ENCODE peak calls at places on chromosomes 12 and 14, in seven cellular contexts. One of them, this sample, is unnamed.

GRCh38 chr12:48717252-48717695 is 767 bp upstream of the CCNT1 start:
- DNase-seq in HTR-8/SVneo: no peak
- DNase-seq in GM12891: peak; percentile 28
- DNase-seq in amniotic epithelial cell: no peak
- DNase-seq in Right ventricle myocardium superior: no peak
- DNase-seq in pancreas: no peak
- DNase-seq in retinal pigment epithelial cell: no peak
- DNase-seq in this sample: no peak

GRCh38 chr14:64715628-64716412 is 11.6 kb downstream of the PLEKHG3 start:
- DNase-seq in pancreas: peak; percentile 61
- DNase-seq in amniotic epithelial cell: no peak
- DNase-seq in retinal pigment epithelial cell: no peak
- DNase-seq in HTR-8/SVneo: no peak
- DNase-seq in Right ventricle myocardium superior: no peak
- DNase-seq in GM12891: no peak
- DNase-seq in this sample: peak; percentile 18

GRCh38 chr14:78946949-78947348 is 776.8 kb downstream of the NRXN3 start:
- DNase-seq in pancreas: no peak
- DNase-seq in Right ventricle myocardium superior: no peak
- DNase-seq in HTR-8/SVneo: no peak
- DNase-seq in amniotic epithelial cell: no peak
- DNase-seq in retinal pigment epithelial cell: no peak
- DNase-seq in GM12891: no peak
- DNase-seq in this sample: no peak

GRCh38 chr14:59305231-59305630 is 116.8 kb downstream of the DAAM1 start:
- DNase-seq in pancreas: no peak
- DNase-seq in Right ventricle myocardium superior: no peak
- DNase-seq in HTR-8/SVneo: no peak
- DNase-seq in GM12891: no peak
- DNase-seq in retinal pigment epithelial cell: no peak
- DNase-seq in amniotic epithelial cell: no peak
- DNase-seq in this sample: no peak

GRCh38 chr12:56157201-56158028 is 744 bp upstream of the MYL6 start:
- DNase-seq in retinal pigment epithelial cell: peak; percentile 34
- DNase-seq in GM12891: peak; percentile 64
- DNase-seq in amniotic epithelial cell: peak; percentile 72
- DNase-seq in HTR-8/SVneo: peak; percentile 74
- DNase-seq in Right ventricle myocardium superior: peak; percentile 83
- DNase-seq in pancreas: peak; percentile 84
- DNase-seq in this sample: peak; percentile 94

GRCh38 chr14:81589381-81590065 is 55.9 kb upstream of the SEL1L start:
- DNase-seq in amniotic epithelial cell: no peak
- DNase-seq in Right ventricle myocardium superior: no peak
- DNase-seq in retinal pigment epithelial cell: no peak
- DNase-seq in pancreas: no peak
- DNase-seq in GM12891: no peak
- DNase-seq in HTR-8/SVneo: no peak
- DNase-seq in this sample: no peak

GRCh38 chr14:104470588-104470987 is 109.0 kb upstream of the C14orf180 start:
- DNase-seq in GM12891: no peak
- DNase-seq in Right ventricle myocardium superior: no peak
- DNase-seq in retinal pigment epithelial cell: no peak
- DNase-seq in HTR-8/SVneo: no peak
- DNase-seq in amniotic epithelial cell: no peak
- DNase-seq in pancreas: no peak
- DNase-seq in this sample: no peak

GRCh38 chr12:127280393-127281275 is 986.3 kb upstream of the TMEM132C start:
- DNase-seq in HTR-8/SVneo: no peak
- DNase-seq in retinal pigment epithelial cell: no peak
- DNase-seq in GM12891: peak; percentile 60
- DNase-seq in pancreas: peak; percentile 61
- DNase-seq in Right ventricle myocardium superior: peak; percentile 63
- DNase-seq in amniotic epithelial cell: no peak
- DNase-seq in this sample: no peak

GRCh38 chr12:105315130-105315529 is 15.4 kb upstream of the C12orf75 start:
- DNase-seq in pancreas: no peak
- DNase-seq in amniotic epithelial cell: no peak
- DNase-seq in GM12891: no peak
- DNase-seq in retinal pigment epithelial cell: no peak
- DNase-seq in Right ventricle myocardium superior: no peak
- DNase-seq in HTR-8/SVneo: no peak
- DNase-seq in this sample: no peak

GRCh38 chr12:53676715-53677611 is 1.1 kb upstream of the ATP5MC2 start:
- DNase-seq in Right ventricle myocardium superior: peak; percentile 64
- DNase-seq in pancreas: no peak
- DNase-seq in GM12891: peak; percentile 25
- DNase-seq in HTR-8/SVneo: no peak
- DNase-seq in retinal pigment epithelial cell: no peak
- DNase-seq in amniotic epithelial cell: peak; percentile 56
- DNase-seq in this sample: peak; percentile 52

GRCh38 chr12:75554556-75554880 is 43.1 kb upstream of the KRR1 start:
- DNase-seq in pancreas: no peak
- DNase-seq in HTR-8/SVneo: no peak
- DNase-seq in retinal pigment epithelial cell: no peak
- DNase-seq in amniotic epithelial cell: peak; percentile 17
- DNase-seq in GM12891: no peak
- DNase-seq in Right ventricle myocardium superior: no peak
- DNase-seq in this sample: no peak

GRCh38 chr12:32107376-32108267 is 975 bp downstream of the BICD1 start:
- DNase-seq in pancreas: peak; percentile 8
- DNase-seq in GM12891: no peak
- DNase-seq in amniotic epithelial cell: peak; percentile 78
- DNase-seq in Right ventricle myocardium superior: no peak
- DNase-seq in HTR-8/SVneo: no peak
- DNase-seq in retinal pigment epithelial cell: no peak
- DNase-seq in this sample: no peak

GRCh38 chr12:96516472-96517417 is 27.4 kb downstream of the CFAP54 start:
- DNase-seq in HTR-8/SVneo: peak; percentile 62
- DNase-seq in amniotic epithelial cell: peak; percentile 74
- DNase-seq in retinal pigment epithelial cell: no peak
- DNase-seq in GM12891: peak; percentile 27
- DNase-seq in Right ventricle myocardium superior: peak; percentile 83
- DNase-seq in pancreas: peak; percentile 64
- DNase-seq in this sample: peak; percentile 51

GRCh38 chr14:29175706-29176105 is 409.1 kb downstream of the FOXG1 start:
- DNase-seq in GM12891: no peak
- DNase-seq in amniotic epithelial cell: no peak
- DNase-seq in retinal pigment epithelial cell: no peak
- DNase-seq in HTR-8/SVneo: no peak
- DNase-seq in pancreas: no peak
- DNase-seq in Right ventricle myocardium superior: no peak
- DNase-seq in this sample: no peak

GRCh38 chr12:31906581-31907286 is 52.5 kb upstream of the RESF1 start:
- DNase-seq in HTR-8/SVneo: no peak
- DNase-seq in GM12891: no peak
- DNase-seq in pancreas: no peak
- DNase-seq in retinal pigment epithelial cell: no peak
- DNase-seq in amniotic epithelial cell: peak; percentile 47
- DNase-seq in Right ventricle myocardium superior: no peak
- DNase-seq in this sample: no peak

GRCh38 chr12:113271853-113272561 is 50.7 kb downstream of the TPCN1 start:
- DNase-seq in retinal pigment epithelial cell: peak; percentile 64
- DNase-seq in pancreas: peak; percentile 84
- DNase-seq in amniotic epithelial cell: peak; percentile 88
- DNase-seq in Right ventricle myocardium superior: peak; percentile 91
- DNase-seq in GM12891: no peak
- DNase-seq in HTR-8/SVneo: peak; percentile 71
- DNase-seq in this sample: no peak

GRCh38 chr12:30694971-30695326 is 720 bp downstream of the IPO8 start:
- DNase-seq in retinal pigment epithelial cell: peak; percentile 26
- DNase-seq in Right ventricle myocardium superior: peak; percentile 52
- DNase-seq in amniotic epithelial cell: peak; percentile 41
- DNase-seq in pancreas: peak; percentile 65
- DNase-seq in GM12891: no peak
- DNase-seq in HTR-8/SVneo: peak; percentile 35
- DNase-seq in this sample: peak; percentile 65

GRCh38 chr12:30136661-30137060 is 352.9 kb upstream of the TMTC1 start:
- DNase-seq in retinal pigment epithelial cell: no peak
- DNase-seq in HTR-8/SVneo: no peak
- DNase-seq in GM12891: no peak
- DNase-seq in amniotic epithelial cell: no peak
- DNase-seq in Right ventricle myocardium superior: no peak
- DNase-seq in pancreas: no peak
- DNase-seq in this sample: no peak

GRCh38 chr14:55281316-55281839 is 10.2 kb downstream of the FBXO34 start:
- DNase-seq in amniotic epithelial cell: no peak
- DNase-seq in retinal pigment epithelial cell: no peak
- DNase-seq in HTR-8/SVneo: no peak
- DNase-seq in Right ventricle myocardium superior: no peak
- DNase-seq in pancreas: no peak
- DNase-seq in GM12891: no peak
- DNase-seq in this sample: no peak

GRCh38 chr12:21613931-21614330 is 9.3 kb upstream of the GYS2 start:
- DNase-seq in pancreas: no peak
- DNase-seq in GM12891: no peak
- DNase-seq in amniotic epithelial cell: peak; percentile 59
- DNase-seq in Right ventricle myocardium superior: no peak
- DNase-seq in HTR-8/SVneo: no peak
- DNase-seq in retinal pigment epithelial cell: no peak
- DNase-seq in this sample: no peak

GRCh38 chr12:76696186-76696585 is 67.7 kb upstream of the ZDHHC17 start:
- DNase-seq in retinal pigment epithelial cell: no peak
- DNase-seq in Right ventricle myocardium superior: no peak
- DNase-seq in pancreas: no peak
- DNase-seq in HTR-8/SVneo: no peak
- DNase-seq in amniotic epithelial cell: no peak
- DNase-seq in GM12891: no peak
- DNase-seq in this sample: no peak

GRCh38 chr14:88630565-88630964 is 67.7 kb downstream of the ZC3H14 start:
- DNase-seq in retinal pigment epithelial cell: peak; percentile 7
- DNase-seq in HTR-8/SVneo: no peak
- DNase-seq in GM12891: no peak
- DNase-seq in pancreas: no peak
- DNase-seq in Right ventricle myocardium superior: no peak
- DNase-seq in amniotic epithelial cell: peak; percentile 94
- DNase-seq in this sample: no peak

GRCh38 chr12:47771304-47771703 is 1.7 kb upstream of the SLC48A1 start:
- DNase-seq in GM12891: no peak
- DNase-seq in retinal pigment epithelial cell: no peak
- DNase-seq in Right ventricle myocardium superior: no peak
- DNase-seq in pancreas: no peak
- DNase-seq in HTR-8/SVneo: no peak
- DNase-seq in amniotic epithelial cell: no peak
- DNase-seq in this sample: no peak

GRCh38 chr12:44640831-44641230 is 235.3 kb downstream of the NELL2 start:
- DNase-seq in pancreas: no peak
- DNase-seq in Right ventricle myocardium superior: no peak
- DNase-seq in amniotic epithelial cell: no peak
- DNase-seq in HTR-8/SVneo: no peak
- DNase-seq in GM12891: no peak
- DNase-seq in retinal pigment epithelial cell: no peak
- DNase-seq in this sample: no peak

GRCh38 chr14:35875296-35875695 is 49.2 kb downstream of the BRMS1L start:
- DNase-seq in GM12891: no peak
- DNase-seq in pancreas: no peak
- DNase-seq in Right ventricle myocardium superior: no peak
- DNase-seq in HTR-8/SVneo: no peak
- DNase-seq in retinal pigment epithelial cell: no peak
- DNase-seq in amniotic epithelial cell: peak; percentile 51
- DNase-seq in this sample: no peak

GRCh38 chr12:128944956-128945355 is 91.7 kb downstream of the GLT1D1 start:
- DNase-seq in amniotic epithelial cell: no peak
- DNase-seq in GM12891: no peak
- DNase-seq in HTR-8/SVneo: no peak
- DNase-seq in retinal pigment epithelial cell: no peak
- DNase-seq in Right ventricle myocardium superior: no peak
- DNase-seq in pancreas: no peak
- DNase-seq in this sample: no peak

GRCh38 chr12:45357547-45358417 is 141.9 kb downstream of the ANO6 start:
- DNase-seq in retinal pigment epithelial cell: no peak
- DNase-seq in pancreas: no peak
- DNase-seq in Right ventricle myocardium superior: no peak
- DNase-seq in HTR-8/SVneo: no peak
- DNase-seq in amniotic epithelial cell: peak; percentile 41
- DNase-seq in GM12891: no peak
- DNase-seq in this sample: no peak

GRCh38 chr14:93375673-93376156 is 28.7 kb downstream of the COX8C start:
- DNase-seq in retinal pigment epithelial cell: no peak
- DNase-seq in Right ventricle myocardium superior: no peak
- DNase-seq in pancreas: no peak
- DNase-seq in GM12891: peak; percentile 19
- DNase-seq in amniotic epithelial cell: no peak
- DNase-seq in HTR-8/SVneo: no peak
- DNase-seq in this sample: no peak

GRCh38 chr14:96053600-96054381 is 14.6 kb downstream of the C14orf132 start:
- DNase-seq in retinal pigment epithelial cell: peak; percentile 58
- DNase-seq in amniotic epithelial cell: peak; percentile 94
- DNase-seq in GM12891: no peak
- DNase-seq in HTR-8/SVneo: no peak
- DNase-seq in pancreas: no peak
- DNase-seq in Right ventricle myocardium superior: no peak
- DNase-seq in this sample: no peak

GRCh38 chr12:107990325-107990724 is 138.8 kb upstream of the WSCD2 start:
- DNase-seq in Right ventricle myocardium superior: peak; percentile 38
- DNase-seq in retinal pigment epithelial cell: no peak
- DNase-seq in GM12891: peak; percentile 4
- DNase-seq in pancreas: peak; percentile 27
- DNase-seq in HTR-8/SVneo: peak; percentile 8
- DNase-seq in amniotic epithelial cell: no peak
- DNase-seq in this sample: peak; percentile 60

GRCh38 chr12:99154264-99154982 is 493.1 kb upstream of the GARIN6 start:
- DNase-seq in GM12891: no peak
- DNase-seq in Right ventricle myocardium superior: peak; percentile 39
- DNase-seq in pancreas: peak; percentile 16
- DNase-seq in HTR-8/SVneo: no peak
- DNase-seq in retinal pigment epithelial cell: no peak
- DNase-seq in amniotic epithelial cell: no peak
- DNase-seq in this sample: no peak

GRCh38 chr14:98056946-98057345 is 1215.1 kb downstream of the BCL11B start:
- DNase-seq in pancreas: no peak
- DNase-seq in retinal pigment epithelial cell: no peak
- DNase-seq in GM12891: no peak
- DNase-seq in amniotic epithelial cell: no peak
- DNase-seq in Right ventricle myocardium superior: no peak
- DNase-seq in HTR-8/SVneo: no peak
- DNase-seq in this sample: no peak

GRCh38 chr14:31205681-31206535 is 1.7 kb downstream of the HECTD1 start:
- DNase-seq in retinal pigment epithelial cell: no peak
- DNase-seq in HTR-8/SVneo: peak; percentile 59
- DNase-seq in Right ventricle myocardium superior: no peak
- DNase-seq in GM12891: no peak
- DNase-seq in amniotic epithelial cell: peak; percentile 73
- DNase-seq in pancreas: no peak
- DNase-seq in this sample: peak; percentile 50

GRCh38 chr12:22684526-22685118 is 59.7 kb downstream of the ETNK1 start:
- DNase-seq in amniotic epithelial cell: peak; percentile 51
- DNase-seq in GM12891: no peak
- DNase-seq in Right ventricle myocardium superior: no peak
- DNase-seq in HTR-8/SVneo: peak; percentile 20
- DNase-seq in pancreas: no peak
- DNase-seq in retinal pigment epithelial cell: no peak
- DNase-seq in this sample: no peak

GRCh38 chr14:103155013-103155412 is 31.8 kb downstream of the TNFAIP2 start:
- DNase-seq in retinal pigment epithelial cell: peak; percentile 63
- DNase-seq in HTR-8/SVneo: peak; percentile 92
- DNase-seq in pancreas: no peak
- DNase-seq in Right ventricle myocardium superior: peak; percentile 89
- DNase-seq in amniotic epithelial cell: peak; percentile 86
- DNase-seq in GM12891: no peak
- DNase-seq in this sample: peak; percentile 53